ENCODE peak calls at places on chromosomes 2 and 18, in ten cellular contexts. C is H1; G is brain microvascular endothelial cell; A is AG04450; Y is breast epithelium; X is left ventricle myocardium inferior; V is mesenchymal stem cell; F is CD8-positive, alpha-beta memory T cell; W is body of pancreas; M is ovary. N is an unnamed sample.

GRCh38 chr18:65287642-65288041 is 463.2 kb upstream of the CDH7 start:
- DNase-seq in F (no peak), Y (no peak), A (no peak), G (no peak), M (no peak), C (no peak), X (no peak), W (no peak), V (no peak), N (peak; percentile 8)

GRCh38 chr2:13252615-13253014 is 535.9 kb downstream of the TRIB2 start:
- DNase-seq in Y (no peak), G (no peak), M (no peak), V (no peak), A (no peak), X (no peak), F (no peak), W (no peak), C (no peak), N (no peak)

GRCh38 chr2:9549420-9549819 is 6.2 kb downstream of the ADAM17 start:
- DNase-seq in Y (no peak), A (no peak), F (no peak), C (no peak), W (no peak), V (no peak), M (no peak), G (no peak), X (no peak), N (no peak)

GRCh38 chr2:17303496-17303895 is 214.7 kb downstream of the RAD51AP2 start:
- DNase-seq in Y (no peak), A (no peak), V (peak; percentile 22), X (no peak), M (no peak), F (no peak), C (no peak), G (peak; percentile 34), W (no peak), N (peak; percentile 31)

GRCh38 chr2:2222931-2223330 is 108.1 kb downstream of the MYT1L start:
- DNase-seq in G (peak; percentile 79), W (no peak), C (no peak), M (no peak), V (no peak), Y (no peak), F (no peak), X (no peak), A (no peak), N (peak; percentile 24)

GRCh38 chr2:233289590-233290424 is 17.8 kb upstream of the SAG start:
- DNase-seq in F (no peak), V (peak; percentile 43), C (no peak), M (no peak), G (no peak), W (no peak), X (no peak), A (no peak), Y (no peak), N (no peak)

GRCh38 chr2:6214471-6214870 is 522.3 kb downstream of the SOX11 start:
- DNase-seq in X (no peak), A (no peak), C (peak; percentile 2), W (no peak), G (no peak), V (no peak), Y (no peak), F (no peak), M (no peak), N (no peak)

GRCh38 chr18:8770655-8771054 is 65.3 kb downstream of the MTCL1 start:
- DNase-seq in G (no peak), W (no peak), V (no peak), X (no peak), C (no peak), A (no peak), F (no peak), Y (no peak), M (no peak), N (no peak)

GRCh38 chr2:198040820-198041219 is 236.4 kb downstream of the PLCL1 start:
- DNase-seq in F (no peak), Y (no peak), A (no peak), V (no peak), W (no peak), X (no peak), C (no peak), M (no peak), G (no peak), N (no peak)

GRCh38 chr2:165371356-165371755 is 98.1 kb upstream of the CSRNP3 start:
- DNase-seq in Y (no peak), C (no peak), V (no peak), G (no peak), W (no peak), X (no peak), F (no peak), M (no peak), A (no peak), N (peak; percentile 36)

GRCh38 chr2:13652531-13653313 is 936.0 kb downstream of the TRIB2 start:
- DNase-seq in C (no peak), F (no peak), G (peak; percentile 87), W (no peak), X (no peak), M (no peak), V (peak; percentile 43), Y (no peak), A (peak; percentile 24), N (peak; percentile 82)

GRCh38 chr2:240348522-240348921 is 86.9 kb upstream of the GPC1 start:
- DNase-seq in F (no peak), X (no peak), W (no peak), G (no peak), V (no peak), A (no peak), C (no peak), Y (no peak), M (no peak), N (peak; percentile 8)

GRCh38 chr2:20738789-20739188 is 71.8 kb downstream of the GDF7 start:
- DNase-seq in G (no peak), X (no peak), M (no peak), V (no peak), A (no peak), C (no peak), W (no peak), F (no peak), Y (no peak), N (no peak)

GRCh38 chr18:63867368-63867767 is 20.1 kb upstream of the SERPINB2 start:
- DNase-seq in G (no peak), V (no peak), A (no peak), X (no peak), M (no peak), C (no peak), F (no peak), Y (no peak), W (no peak), N (no peak)

GRCh38 chr18:31041346-31042067 is 1.0 kb downstream of the DSC3 start:
- DNase-seq in V (peak; percentile 40), C (no peak), G (no peak), M (no peak), F (no peak), W (peak; percentile 7), Y (no peak), A (no peak), X (no peak), N (peak; percentile 47)

GRCh38 chr2:26915316-26915715 is 55.1 kb upstream of the MAPRE3 start:
- DNase-seq in V (no peak), A (no peak), X (no peak), Y (no peak), M (no peak), W (no peak), F (no peak), C (no peak), G (no peak), N (no peak)
- H3K27me3 ChIP-seq in V (peaks cover 80% of the 10 kb centered on the region), A (peaks cover 59% of the 10 kb centered on the region), X (peaks cover 74% of the 10 kb centered on the region), Y (peaks cover 45% of the 10 kb centered on the region), M (no peaks in the 10 kb centered on the region), W (no peaks in the 10 kb centered on the region), F (peaks cover 7% of the 10 kb centered on the region), C (no peaks in the 10 kb centered on the region), G (peaks cover 48% of the 10 kb centered on the region), N (peaks cover 84% of the 10 kb centered on the region)

DNA sequence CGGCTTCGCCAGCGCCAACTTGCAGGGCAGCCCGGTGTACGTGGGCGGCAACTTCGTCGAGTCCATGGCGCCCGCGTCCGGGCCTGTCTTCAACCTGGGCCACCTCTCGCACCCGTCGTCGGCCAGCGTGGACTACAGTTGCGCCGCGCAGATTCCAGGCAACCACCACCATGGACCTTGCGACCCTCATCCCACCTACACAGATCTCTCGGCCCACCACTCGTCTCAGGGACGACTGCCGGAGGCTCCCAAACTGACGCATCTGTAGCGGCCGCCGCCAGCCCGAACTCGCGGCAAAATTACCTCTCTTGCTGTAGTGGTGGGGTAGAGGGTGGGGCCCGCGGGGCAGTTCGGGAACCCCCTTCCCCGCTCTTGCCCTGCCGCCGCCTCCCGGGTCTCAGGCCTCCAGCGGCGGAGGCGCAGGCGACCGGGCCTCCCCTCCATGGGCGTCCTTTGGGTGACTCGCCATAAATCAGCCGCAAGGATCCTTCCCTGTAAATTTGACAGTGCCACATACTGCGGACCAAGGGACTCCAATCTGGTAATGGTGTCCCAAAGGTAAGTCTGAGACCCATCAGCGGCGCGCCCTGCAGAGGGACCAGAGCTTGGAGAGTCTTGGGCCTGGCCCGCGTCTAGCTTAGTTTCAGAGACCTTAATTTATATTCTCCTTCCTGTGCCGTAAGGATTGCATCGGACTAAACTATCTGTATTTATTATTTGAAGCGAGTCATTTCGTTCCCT is 15.1 kb downstream of the HOXD3 start:
- DNase-seq in W (no peak), C (no peak), Y (no peak), A (no peak), X (no peak), F (no peak), V (no peak), G (no peak), M (peak; percentile 26), N (no peak)
- H3K27me3 ChIP-seq in W (peaks cover 36% of the 10 kb centered on the region), C (peaks cover 100% of the 10 kb centered on the region), Y (peaks cover 76% of the 10 kb centered on the region), A (peaks cover 73% of the 10 kb centered on the region), X (peaks cover 100% of the 10 kb centered on the region), F (peaks cover 62% of the 10 kb centered on the region), V (peaks cover 4% of the 10 kb centered on the region), G (peaks cover 79% of the 10 kb centered on the region), M (no peaks in the 10 kb centered on the region), N (no peaks in the 10 kb centered on the region)

DNA sequence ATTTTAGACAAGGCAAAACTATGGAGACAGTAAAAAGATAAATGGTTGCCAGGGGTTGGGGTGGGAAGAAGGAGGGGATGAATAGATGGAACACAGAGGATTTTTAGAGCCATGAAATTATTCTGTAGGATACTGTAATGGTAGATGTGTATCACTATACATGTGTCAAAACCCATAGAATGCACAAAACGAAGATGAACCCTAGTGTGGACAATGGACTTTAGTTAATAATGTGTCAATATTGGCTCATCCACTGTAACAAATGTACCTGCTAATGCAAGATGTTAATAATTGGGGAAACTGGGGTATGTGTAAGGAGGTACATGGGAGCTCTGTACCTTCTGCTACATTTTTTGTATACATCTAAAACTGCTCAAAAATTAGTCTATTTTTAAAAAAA is 1.8 kb upstream of the CD302 start:
- DNase-seq in C (no peak), X (no peak), G (no peak), W (no peak), V (no peak), F (no peak), Y (no peak), A (no peak), M (no peak), N (no peak)
- H3K27me3 ChIP-seq in C (peaks cover 27% of the 10 kb centered on the region), X (no peaks in the 10 kb centered on the region), G (no peaks in the 10 kb centered on the region), W (no peaks in the 10 kb centered on the region), V (no peaks in the 10 kb centered on the region), F (no peaks in the 10 kb centered on the region), Y (no peaks in the 10 kb centered on the region), A (peaks cover 5% of the 10 kb centered on the region), M (no peaks in the 10 kb centered on the region), N (no peaks in the 10 kb centered on the region)

DNA sequence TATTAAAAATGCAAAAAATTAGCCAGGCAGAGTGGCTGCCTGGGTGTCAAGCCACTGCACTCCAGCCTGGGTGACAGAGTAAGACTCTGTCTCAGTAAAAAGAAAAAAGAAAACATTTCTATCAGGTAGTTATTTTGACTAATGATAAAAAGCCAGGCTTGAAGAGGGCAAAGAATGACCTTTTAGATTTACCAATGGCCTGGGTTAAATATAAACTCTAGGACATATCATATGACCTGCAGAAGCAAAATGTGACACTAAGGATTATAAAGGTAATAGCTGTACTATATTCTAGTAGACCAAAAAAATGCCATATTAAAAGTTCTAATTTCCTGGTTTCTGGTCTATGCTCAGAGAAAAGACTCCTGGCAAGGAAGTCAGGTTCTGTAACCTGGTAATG is 16.1 kb upstream of the STAMBP start:
- DNase-seq in C (no peak), A (no peak), V (no peak), M (no peak), X (no peak), Y (no peak), F (no peak), W (no peak), G (no peak), N (no peak)
- H3K27me3 ChIP-seq in C (peaks cover 16% of the 10 kb centered on the region), A (peaks cover 25% of the 10 kb centered on the region), V (peaks cover 46% of the 10 kb centered on the region), M (no peaks in the 10 kb centered on the region), X (peaks cover 15% of the 10 kb centered on the region), Y (peaks cover 4% of the 10 kb centered on the region), F (no peaks in the 10 kb centered on the region), W (no peaks in the 10 kb centered on the region), G (peaks cover 2% of the 10 kb centered on the region), N (no peaks in the 10 kb centered on the region)